ENCODE peak calls at places on chromosomes 11 and 22, in five cellular contexts. Z, U, N, Q and X are unnamed samples.

GRCh38 chr22:44211946-44212930 is 31.5 kb downstream of the PARVG start:
- DNase-seq in Z (peak; percentile 6), U (no peak), N (no peak), Q (no peak), X (no peak)

GRCh38 chr11:46391186-46391577 is 394 bp downstream of the CHRM4 start:
- DNase-seq in Z (no peak), U (no peak), N (no peak), Q (no peak), X (no peak)

GRCh38 chr22:42080287-42080686 is 787 bp downstream of the SMDT1 start:
- DNase-seq in Z (peak; percentile 63), U (peak; percentile 62), N (no peak), Q (no peak), X (no peak)

GRCh38 chr22:39017596-39018365 is 3.1 kb upstream of the APOBEC3D start:
- DNase-seq in Z (no peak), U (no peak), N (no peak), Q (no peak), X (no peak)

GRCh38 chr11:133787379-133788103 is 57.8 kb downstream of the SPATA19 start:
- DNase-seq in Z (no peak), U (no peak), N (no peak), Q (no peak), X (no peak)

GRCh38 chr11:123645576-123645975 is 8.8 kb downstream of the SCN3B start:
- DNase-seq in Z (no peak), U (no peak), N (no peak), Q (no peak), X (no peak)

GRCh38 chr22:42724062-42724461 is 3.4 kb upstream of the A4GALT start:
- DNase-seq in Z (no peak), U (no peak), N (no peak), Q (no peak), X (no peak)

GRCh38 chr11:117232911-117233409 is 489 bp downstream of the RNF214 start:
- DNase-seq in Z (no peak), U (no peak), N (no peak), Q (no peak), X (no peak)

GRCh38 chr22:24768537-24769374 is 5.8 kb downstream of the PIWIL3 start:
- DNase-seq in Z (peak; percentile 76), U (peak; percentile 77), N (peak; percentile 53), Q (peak; percentile 32), X (peak; percentile 29)

GRCh38 chr11:10807629-10808552 is 835 bp downstream of the EIF4G2 start:
- DNase-seq in Z (peak; percentile 64), U (peak; percentile 54), N (peak; percentile 59), Q (no peak), X (no peak)

GRCh38 chr11:100738701-100739100 is 51.6 kb downstream of the ARHGAP42 start:
- DNase-seq in Z (peak; percentile 21), U (peak; percentile 16), N (no peak), Q (no peak), X (no peak)

GRCh38 chr22:37725551-37726239 is 28.8 kb downstream of the TRIOBP start:
- DNase-seq in Z (no peak), U (no peak), N (no peak), Q (no peak), X (no peak)

GRCh38 chr11:17386331-17387084 is 2.0 kb downstream of the KCNJ11 start:
- DNase-seq in Z (peak; percentile 73), U (peak; percentile 61), N (no peak), Q (no peak), X (no peak)

GRCh38 chr22:19817561-19818263 is 37.0 kb downstream of the GNB1L start:
- DNase-seq in Z (no peak), U (no peak), N (no peak), Q (no peak), X (no peak)

GRCh38 chr11:70517203-70517602 is 118.9 kb downstream of the CTTN start:
- DNase-seq in Z (no peak), U (no peak), N (no peak), Q (no peak), X (no peak)

GRCh38 chr22:48629631-48630443 is 1197.8 kb downstream of the BRD1 start:
- DNase-seq in Z (no peak), U (no peak), N (no peak), Q (no peak), X (no peak)

GRCh38 chr11:110907629-110908028 is 195.4 kb upstream of the ARHGAP20 start:
- DNase-seq in Z (peak; percentile 99), U (peak; percentile 94), N (no peak), Q (peak; percentile 89), X (peak; percentile 98)

GRCh38 chr22:38758276-38758945 is 2.6 kb upstream of the SUN2 start:
- DNase-seq in Z (no peak), U (no peak), N (no peak), Q (no peak), X (no peak)

GRCh38 chr11:68266121-68266891 is 5.5 kb downstream of the C11orf24 start:
- DNase-seq in Z (no peak), U (no peak), N (no peak), Q (no peak), X (no peak)

GRCh38 chr11:3109921-3110706 is 52.9 kb upstream of the CARS1 start:
- DNase-seq in Z (peak; percentile 39), U (peak; percentile 44), N (no peak), Q (no peak), X (no peak)

GRCh38 chr11:71305451-71306125 is 53.2 kb upstream of the SHANK2 start:
- DNase-seq in Z (no peak), U (no peak), N (no peak), Q (no peak), X (no peak)

GRCh38 chr11:114075891-114076441 is 16.5 kb downstream of the ZBTB16 start:
- DNase-seq in Z (peak; percentile 90), U (peak; percentile 89), N (no peak), Q (no peak), X (peak; percentile 53)
- H3K4me3 ChIP-seq in Z (no peak overlapping the region), U (no peak overlapping the region), N (no peak overlapping the region), Q (no peak overlapping the region), X (no peak overlapping the region)

DNA sequence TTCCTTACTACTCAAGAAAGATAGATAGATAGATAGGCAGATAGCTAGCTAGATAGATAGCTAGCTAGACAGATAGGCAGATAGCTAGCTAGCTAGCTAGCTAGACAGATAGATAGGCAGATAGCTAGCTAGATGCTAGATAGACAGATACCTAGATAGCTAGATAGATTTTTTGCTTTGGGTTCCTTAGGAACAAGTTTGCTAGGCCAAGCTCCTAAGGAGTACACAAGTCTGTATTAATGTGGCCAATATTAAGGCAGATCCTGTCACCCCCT is 61.7 kb upstream of the VPREB1 start:
- DNase-seq in Z (no peak), U (no peak), N (no peak), Q (no peak), X (no peak)
- TF ChIP-seq CTCF in Z (no peak), U (no peak), N (no peak), Q (no peak), X (no peak)

GRCh38 chr11:118918128-118918685 is 7.5 kb downstream of the BCL9L start:
- DNase-seq in Z (peak; percentile 96), U (peak; percentile 92), N (peak; percentile 86), Q (no peak), X (peak; percentile 90)
- H3K4me3 ChIP-seq in Z (peak overlapping the region; percentile 48), U (peak overlapping the region; percentile 99), N (no peak overlapping the region), Q (peak overlapping the region; percentile 53), X (peak overlapping the region; percentile 30)

GRCh38 chr11:30100514-30100913 is 83.7 kb upstream of the KCNA4 start:
- DNase-seq in Z (no peak), U (no peak), N (no peak), Q (no peak), X (no peak)
- TF ChIP-seq CTCF in Z (no peak), U (no peak), N (no peak), Q (no peak), X (no peak)

GRCh38 chr11:127000291-127000968 is at the start of gene KIRREL3:
- DNase-seq in Z (no peak), U (no peak), N (no peak), Q (no peak), X (no peak)
- H3K4me3 ChIP-seq in Z (no peak within 1 kb of the TSS), U (peak within 1 kb of the TSS; percentile 52), N (no peak within 1 kb of the TSS), Q (peak within 1 kb of the TSS; percentile 80), X (peak within 1 kb of the TSS; percentile 57)

DNA sequence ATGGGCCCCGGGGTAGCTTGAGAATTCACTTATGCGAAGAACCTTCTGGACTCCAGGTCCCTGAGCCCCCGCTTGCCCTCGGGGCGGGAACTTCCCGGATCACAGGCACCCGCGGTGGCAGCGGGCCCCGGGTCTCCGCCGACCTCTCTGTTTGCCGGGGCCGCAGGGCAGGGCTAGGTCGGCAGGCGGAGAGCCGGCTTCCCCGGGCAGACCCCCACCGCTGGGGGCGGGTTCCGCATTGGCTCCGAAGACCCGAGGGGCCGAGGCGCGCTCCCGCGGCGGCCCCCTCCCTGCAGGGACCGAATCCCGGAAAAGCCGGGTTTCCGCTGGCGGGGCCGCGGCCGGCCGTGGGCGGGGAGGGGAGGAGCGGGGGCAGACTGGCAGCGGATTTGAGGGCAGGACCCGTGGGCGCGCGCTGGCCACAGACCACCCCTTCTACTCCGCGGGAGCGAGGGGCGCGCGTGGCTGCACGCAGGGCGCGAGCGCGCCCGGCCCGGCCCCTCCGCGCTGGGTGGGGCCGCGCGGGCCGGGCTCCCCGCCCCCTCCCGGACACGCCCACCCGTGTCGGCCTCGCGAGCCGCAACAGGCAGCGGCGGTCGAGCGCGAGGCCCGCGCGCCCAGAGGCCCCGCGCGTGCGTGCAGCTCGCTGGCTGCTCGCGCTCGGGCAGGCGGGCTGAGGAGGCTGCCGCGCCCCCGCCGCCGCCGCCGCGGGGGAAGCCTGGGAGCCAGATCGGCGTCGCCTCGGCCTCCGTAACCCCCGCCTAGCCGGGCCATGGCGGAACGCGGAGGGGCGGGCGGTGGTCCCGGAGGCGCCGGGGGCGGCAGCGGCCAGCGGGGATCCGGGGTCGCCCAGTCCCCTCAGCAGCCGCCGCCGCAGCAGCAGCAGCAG is at the start of gene PACS1:
- DNase-seq in Z (peak; percentile 91), U (peak; percentile 74), N (peak; percentile 47), Q (peak; percentile 56), X (no peak)
- TF ChIP-seq CTCF in Z (no peak), U (no peak), N (no peak), Q (no peak), X (peak; percentile 1)

GRCh38 chr11:34358666-34359547 is 1.1 kb upstream of the ABTB2 start:
- DNase-seq in Z (peak; percentile 84), U (peak; percentile 89), N (peak; percentile 80), Q (no peak), X (peak; percentile 73)
- H3K4me3 ChIP-seq in Z (peak overlapping the region; percentile 60), U (peak overlapping the region; percentile 58), N (peak overlapping the region; percentile 10), Q (peak overlapping the region; percentile 58), X (peak overlapping the region; percentile 47)